ENCODE peak calls at places on chromosomes 4 and X, in seven cellular contexts. U, W, Z, M, D, F and T are unnamed samples.

GRCh38 chr4:11505225-11505971 is 76.7 kb upstream of the HS3ST1 start:
- DNase-seq in M (no peak), F (no peak), Z (no peak), U (peak), D (peak), W (peak), T (no peak)

GRCh38 chr4:184416913-184417734 is 57.2 kb downstream of the IRF2 start:
- DNase-seq in D (peak), Z (no peak), W (no peak), U (no peak), M (peak), F (no peak), T (no peak)

GRCh38 chrX:153662266-153662665 is 11.3 kb downstream of the PNCK start:
- DNase-seq in U (peak), D (peak), M (peak), Z (peak), F (no peak), W (peak), T (no peak)

GRCh38 chr4:79078339-79078738 is 139.1 kb upstream of the PAQR3 start:
- DNase-seq in Z (no peak), M (no peak), U (no peak), F (no peak), W (no peak), D (no peak), T (no peak)

GRCh38 chr4:8916251-8916913 is 44.7 kb upstream of the HMX1 start:
- DNase-seq in D (no peak), M (no peak), U (peak), F (no peak), Z (peak), W (no peak), T (no peak)

GRCh38 chrX:123277821-123278220 is 93.7 kb downstream of the GRIA3 start:
- DNase-seq in F (no peak), Z (no peak), D (no peak), W (no peak), M (no peak), U (no peak), T (no peak)

GRCh38 chr4:114334808-114335739 is 263.5 kb upstream of the UGT8 start:
- DNase-seq in D (peak), M (no peak), W (no peak), Z (no peak), F (no peak), U (no peak), T (peak)

GRCh38 chr4:37541956-37542355 is 144.2 kb downstream of the RELL1 start:
- DNase-seq in D (no peak), U (peak), W (no peak), F (no peak), M (no peak), Z (no peak), T (no peak)

GRCh38 chrX:114162068-114162735 is 421.7 kb upstream of the HTR2C start:
- DNase-seq in U (no peak), F (no peak), M (no peak), D (no peak), W (no peak), Z (no peak), T (no peak)
- TF ChIP-seq CTCF in U (no peak), F (no peak), M (no peak), D (no peak), W (no peak), Z (no peak), T (no peak)

DNA sequence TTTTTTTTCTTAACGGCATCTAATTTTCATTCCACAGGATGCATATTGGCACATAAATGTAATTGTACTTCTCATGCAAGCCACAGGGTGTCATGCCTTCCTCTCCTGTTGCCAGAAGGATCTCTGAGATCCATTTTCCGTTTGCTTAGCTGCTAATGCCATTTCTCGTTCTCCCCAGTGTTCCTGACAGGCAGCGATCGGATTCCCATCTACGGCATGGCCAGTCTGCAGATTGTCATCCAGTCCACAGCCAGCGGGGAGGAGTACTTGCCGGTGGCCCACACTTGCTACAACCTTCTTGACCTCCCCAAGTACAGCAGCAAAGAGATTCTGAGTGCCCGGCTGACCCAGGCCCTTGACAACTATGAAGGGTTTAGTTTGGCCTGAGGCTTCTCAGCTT is 8.9 kb upstream of the NAP1L5 start:
- DNase-seq in Z (peak), W (no peak), M (peak), F (no peak), U (peak), D (peak), T (peak)
- TF ChIP-seq CTCF in Z (peak), W (no peak), M (peak), F (no peak), U (peak), D (peak), T (peak)

DNA sequence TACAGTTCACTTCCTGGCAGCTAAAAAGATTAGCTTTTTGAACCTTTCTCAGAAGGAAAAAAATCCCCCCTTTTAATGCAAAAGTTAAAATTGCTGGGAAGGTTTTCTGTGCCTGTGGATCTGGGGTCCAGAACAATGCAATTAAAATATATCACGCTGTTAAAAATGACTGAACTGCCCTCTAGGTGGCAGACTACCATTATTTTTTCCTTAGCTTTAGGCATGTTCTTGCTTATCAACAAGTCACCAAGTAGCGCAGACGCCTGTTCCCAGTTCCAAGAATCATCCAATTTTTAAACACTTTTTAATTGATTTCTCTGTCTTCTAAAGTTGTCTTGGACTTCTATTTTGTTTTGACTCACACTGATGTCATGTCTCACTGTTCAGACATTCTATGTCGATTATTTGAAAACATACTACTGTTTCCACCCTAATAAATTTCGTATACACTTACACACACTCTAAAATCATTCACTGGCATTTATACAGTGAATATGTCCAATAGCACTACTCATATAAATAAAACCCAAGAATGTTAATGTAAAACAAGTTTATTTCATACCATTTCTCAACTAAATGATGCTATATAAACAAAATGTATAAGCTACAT is 661.6 kb downstream of the RAPGEF2 start:
- DNase-seq in D (peak), F (peak), M (peak), Z (peak), U (no peak), W (peak), T (no peak)
- TF ChIP-seq CTCF in D (peak), F (peak), M (peak), Z (peak), U (peak), W (peak), T (peak)

GRCh38 chr4:14871676-14872430 is 130.4 kb upstream of the CPEB2 start:
- DNase-seq in F (no peak), Z (peak), M (no peak), U (no peak), D (peak), W (peak), T (no peak)
- TF ChIP-seq CTCF in F (no peak), Z (no peak), M (no peak), U (no peak), D (peak), W (no peak), T (no peak)

GRCh38 chr4:40682298-40683101 is 52.8 kb upstream of the RBM47 start:
- DNase-seq in W (no peak), M (no peak), Z (no peak), F (no peak), D (no peak), U (no peak), T (no peak)

GRCh38 chr4:40685300-40685699 is 55.6 kb upstream of the RBM47 start:
- DNase-seq in Z (no peak), F (no peak), W (no peak), M (peak), D (peak), U (no peak), T (no peak)

GRCh38 chr4:40684404-40684803 is 54.7 kb upstream of the RBM47 start:
- DNase-seq in W (no peak), U (no peak), M (no peak), F (no peak), D (no peak), Z (no peak), T (no peak)

GRCh38 chr4:40678421-40678820 is 48.8 kb upstream of the RBM47 start:
- DNase-seq in D (no peak), M (no peak), Z (no peak), F (no peak), W (no peak), U (no peak), T (no peak)

GRCh38 chr4:40681600-40682297 is 52.1 kb upstream of the RBM47 start:
- DNase-seq in D (no peak), Z (no peak), F (no peak), U (no peak), M (no peak), W (no peak), T (no peak)
- TF ChIP-seq CTCF in D (no peak), Z (no peak), F (no peak), U (no peak), M (no peak), W (no peak), T (no peak)